ENCODE peak calls at places on chromosomes 2 and 18, in five cellular contexts. B is ovary, E is heart right ventricle, V is thoracic aorta, L is K562. U is an unnamed sample.

GRCh38 chr2:3636586-3637310 is 21.3 kb upstream of the ALLC start:
- DNase-seq in B (no peak), E (peak), V (no peak), L (no peak), U (no peak)

GRCh38 chr2:64283641-64284371 is 139.6 kb upstream of the PELI1 start:
- DNase-seq in B (no peak), E (no peak), V (no peak), L (no peak), U (no peak)

GRCh38 chr2:100855084-100855483 is 35.1 kb downstream of the NPAS2 start:
- DNase-seq in B (no peak), E (no peak), V (no peak), L (no peak), U (no peak)

GRCh38 chr2:101655941-101656422 is 41.5 kb upstream of the MAP4K4 start:
- DNase-seq in B (no peak), E (no peak), V (peak), L (no peak), U (no peak)

GRCh38 chr18:75654928-75655745 is 227.6 kb upstream of the SMIM21 start:
- DNase-seq in B (peak), E (no peak), V (no peak), L (no peak), U (no peak)

GRCh38 chr2:111116843-111117665 is 3.7 kb upstream of the BCL2L11 start:
- DNase-seq in B (peak), E (peak), V (no peak), L (peak), U (no peak)

GRCh38 chr2:84022810-84023431 is 436.2 kb downstream of the SUCLG1 start:
- DNase-seq in B (no peak), E (peak), V (no peak), L (peak), U (no peak)

GRCh38 chr2:67463810-67464209 is 66.7 kb downstream of the ETAA1 start:
- DNase-seq in B (no peak), E (no peak), V (no peak), L (no peak), U (no peak)

GRCh38 chr2:15364561-15364960 is 196.6 kb downstream of the NBAS start:
- DNase-seq in B (no peak), E (no peak), V (no peak), L (no peak), U (no peak)

GRCh38 chr18:63553117-63553516 is 10.9 kb downstream of the SERPINB12 start:
- DNase-seq in B (no peak), E (peak), V (no peak), L (no peak), U (no peak)

GRCh38 chr2:180516204-180516603 is 464.2 kb upstream of the UBE2E3 start:
- DNase-seq in B (no peak), E (no peak), V (no peak), L (no peak), U (no peak)

GRCh38 chr2:40315684-40316083 is 136.2 kb downstream of the SLC8A1 start:
- DNase-seq in B (no peak), E (peak), V (no peak), L (no peak), U (no peak)

GRCh38 chr2:25161055-25161781 is 7.2 kb downstream of the POMC start:
- DNase-seq in B (peak), E (peak), V (no peak), L (no peak), U (peak)

GRCh38 chr2:113370478-113371091 is 66.9 kb upstream of the ZNG1B start:
- DNase-seq in B (peak), E (peak), V (no peak), L (peak), U (no peak)

GRCh38 chr2:235666240-235666781 is 172.5 kb downstream of the AGAP1 start:
- DNase-seq in B (no peak), E (peak), V (no peak), L (no peak), U (no peak)

GRCh38 chr2:207227062-207227748 is 61.5 kb upstream of the KLF7 start:
- DNase-seq in B (peak), E (peak), V (no peak), L (no peak), U (no peak)

GRCh38 chr2:158894078-158894477 is 74.4 kb upstream of the TANC1 start:
- DNase-seq in B (no peak), E (no peak), V (no peak), L (no peak), U (no peak)

GRCh38 chr2:20935168-20935567 is 108.7 kb downstream of the APOB start:
- DNase-seq in B (no peak), E (no peak), V (no peak), L (no peak), U (no peak)

GRCh38 chr18:12027046-12027445 is 45.7 kb downstream of the IMPA2 start:
- DNase-seq in B (no peak), E (peak), V (no peak), L (no peak), U (no peak)

GRCh38 chr18:48819781-48820482 is 130.8 kb downstream of the SMAD7 start:
- DNase-seq in B (no peak), E (peak), V (no peak), L (no peak), U (no peak)

GRCh38 chr2:57372237-57372962 is 674.2 kb upstream of the VRK2 start:
- DNase-seq in B (no peak), E (no peak), V (no peak), L (no peak), U (no peak)

GRCh38 chr2:38499921-38500634 is 102.7 kb downstream of the HNRNPLL start:
- DNase-seq in B (no peak), E (no peak), V (no peak), L (no peak), U (no peak)

GRCh38 chr2:85744771-85745601 is 8.8 kb upstream of the ATOH8 start:
- DNase-seq in B (peak), E (no peak), V (no peak), L (no peak), U (no peak)

GRCh38 chr2:206801417-206801772 is 36.0 kb downstream of the FASTKD2 start:
- DNase-seq in B (no peak), E (no peak), V (no peak), L (no peak), U (no peak)

GRCh38 chr18:36776650-36777049 is 52.2 kb downstream of the TPGS2 start:
- DNase-seq in B (no peak), E (no peak), V (no peak), L (no peak), U (no peak)

GRCh38 chr2:239716536-239717318 is 308.4 kb downstream of the NDUFA10 start:
- DNase-seq in B (no peak), E (peak), V (no peak), L (no peak), U (no peak)

GRCh38 chr2:105576440-105577241 is 168.1 kb upstream of the NCK2 start:
- DNase-seq in B (peak), E (no peak), V (no peak), L (no peak), U (no peak)

GRCh38 chr2:150438654-150439053 is 48.8 kb downstream of the RND3 start:
- DNase-seq in B (no peak), E (no peak), V (no peak), L (no peak), U (no peak)

GRCh38 chr2:2591542-2591940 is 260.5 kb upstream of the MYT1L start:
- DNase-seq in B (no peak), E (no peak), V (no peak), L (no peak), U (no peak)

GRCh38 chr2:70002241-70002896 is 40.9 kb upstream of the ASPRV1 start:
- DNase-seq in B (no peak), E (no peak), V (no peak), L (peak), U (no peak)

GRCh38 chr2:88190808-88191721 is 20.9 kb downstream of the THNSL2 start:
- DNase-seq in B (no peak), E (no peak), V (no peak), L (peak), U (no peak)

DNA sequence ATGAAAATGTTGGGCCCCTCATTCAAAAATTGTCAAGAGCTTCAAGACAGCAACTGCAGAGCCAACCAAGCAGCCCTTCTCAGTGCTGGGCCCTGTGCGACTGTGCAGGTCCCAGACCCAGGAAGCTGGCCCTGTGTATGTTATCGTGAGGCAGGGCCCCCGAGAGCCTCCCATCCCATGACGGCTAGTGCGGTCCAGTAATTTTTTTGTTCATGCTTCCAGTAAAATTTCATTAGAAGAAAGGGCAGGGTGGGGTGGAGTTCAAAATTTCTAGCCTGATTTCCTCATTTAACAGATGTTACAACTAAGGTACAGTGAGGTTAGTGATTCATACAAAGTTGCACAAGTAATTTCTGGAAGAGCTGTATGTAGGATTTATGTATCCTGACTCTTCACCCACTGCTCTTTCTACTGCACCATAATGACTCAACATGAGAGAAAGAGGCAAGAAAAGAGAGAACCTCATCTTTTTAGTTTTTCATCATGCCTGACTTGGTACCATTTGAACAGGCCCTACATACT is 105.5 kb downstream of the ZEB2 start:
- DNase-seq in B (no peak), E (no peak), V (no peak), L (no peak), U (no peak)
- H3K27ac ChIP-seq in B (no peak), E (no peak), V (no peak), L (no peak), U (no peak)

GRCh38 chr2:31227711-31228125 is 6.2 kb upstream of the EHD3 start:
- DNase-seq in B (no peak), E (no peak), V (no peak), L (no peak), U (no peak)
- TF ChIP-seq CTCF in B (no peak), E (no peak), V (no peak), L (no peak), U (no peak)

DNA sequence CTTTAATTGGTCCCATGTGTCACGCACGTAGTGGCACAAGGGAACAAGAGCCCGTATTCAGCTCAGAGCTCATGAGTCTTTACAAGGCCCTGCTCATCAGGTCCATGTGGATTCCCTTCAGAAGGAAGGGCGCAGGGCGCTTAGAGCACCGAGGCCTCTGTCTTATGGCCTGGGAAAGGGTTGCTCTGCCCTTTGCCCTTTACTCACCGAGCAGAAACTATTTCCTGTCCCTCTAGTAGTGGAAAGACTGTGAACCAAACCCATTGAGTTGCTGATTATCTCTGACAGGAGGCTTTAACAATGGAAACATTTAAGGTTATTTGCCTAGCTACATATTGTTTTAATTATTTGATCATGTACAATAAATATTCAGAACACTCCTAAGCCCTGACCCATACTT is 102.0 kb upstream of the ACAA2 start:
- DNase-seq in B (no peak), E (no peak), V (no peak), L (no peak), U (no peak)
- H3K27ac ChIP-seq in B (no peak), E (no peak), V (no peak), L (no peak), U (no peak)

DNA sequence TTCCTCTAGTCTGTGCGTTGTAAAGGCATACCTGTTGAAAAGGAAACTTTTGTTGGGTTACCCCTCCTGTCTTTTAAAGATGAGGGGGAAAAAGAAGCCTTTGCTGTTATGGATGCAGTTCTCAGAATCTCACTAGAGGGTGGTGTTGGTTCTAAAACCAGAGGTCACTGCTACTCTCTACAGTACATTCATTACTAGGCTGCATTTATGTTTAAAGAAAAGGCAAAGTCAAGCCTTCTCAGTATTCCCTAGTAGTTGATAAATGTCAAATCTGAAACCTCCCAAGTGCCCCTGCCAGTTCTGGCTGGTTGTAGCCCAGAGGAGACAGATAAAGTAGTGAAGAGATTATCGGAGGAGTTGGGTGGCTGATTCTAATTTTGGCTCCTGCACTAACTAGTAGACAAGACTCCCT is 1.4 kb upstream of the PLCL1 start:
- DNase-seq in B (no peak), E (peak), V (no peak), L (peak), U (no peak)
- TF ChIP-seq CTCF in B (peak), E (peak), V (peak), L (peak), U (peak)

GRCh38 chr2:126795661-126796060 is 103.0 kb upstream of the TEX51 start:
- DNase-seq in B (no peak), E (no peak), V (no peak), L (no peak), U (no peak)
- H3K27ac ChIP-seq in B (no peak), E (no peak), V (no peak), L (no peak), U (no peak)

U was measured in esophagus squamous epithelium.